ENCODE peak calls at places on chromosome X, in four cellular contexts. X is Calu3, W is right lobe of liver, Y is hepatic stellate cell. L is an unnamed sample.

GRCh38 chrX:19514791-19515614 is at the start of gene MAP3K15:
- DNase-seq in X (peak), W (peak), Y (peak), L (peak)

GRCh38 chrX:69365755-69366154 is 138.4 kb upstream of the NALF2 start:
- DNase-seq in X (no peak), W (no peak), Y (no peak), L (no peak)

GRCh38 chrX:24231169-24231568 is 81.6 kb downstream of the ZFX start:
- DNase-seq in X (no peak), W (no peak), Y (peak), L (no peak)

GRCh38 chrX:18434896-18435295 is 9.5 kb downstream of the CDKL5 start:
- DNase-seq in X (no peak), W (no peak), Y (no peak), L (no peak)

GRCh38 chrX:77275392-77275791 is 171.8 kb upstream of the FGF16 start:
- DNase-seq in X (no peak), W (no peak), Y (no peak), L (no peak)

GRCh38 chrX:107716816-107717700 is 58.5 kb downstream of the TSC22D3 start:
- DNase-seq in X (peak), W (peak), Y (peak), L (peak)

GRCh38 chrX:40102393-40103381 is 4.9 kb upstream of the BCOR start:
- DNase-seq in X (no peak), W (no peak), Y (no peak), L (no peak)

GRCh38 chrX:19174401-19175025 is 52.2 kb upstream of the ADGRG2 start:
- DNase-seq in X (peak), W (no peak), Y (peak), L (no peak)

GRCh38 chrX:132718411-132718810 is 229.6 kb upstream of the MBNL3 start:
- DNase-seq in X (no peak), W (no peak), Y (no peak), L (no peak)

GRCh38 chrX:150163181-150163930 is 199.8 kb upstream of the MAMLD1 start:
- DNase-seq in X (no peak), W (no peak), Y (no peak), L (no peak)

GRCh38 chrX:115949900-115950822 is 220.4 kb upstream of the AGTR2 start:
- DNase-seq in X (no peak), W (no peak), Y (no peak), L (no peak)

GRCh38 chrX:119503484-119503861 is 35.2 kb downstream of the SLC25A5 start:
- DNase-seq in X (peak), W (peak), Y (peak), L (peak)

GRCh38 chrX:3136161-3136961 is 95.1 kb downstream of the ARSF start:
- DNase-seq in X (peak), W (no peak), Y (no peak), L (no peak)

L was measured in left lobe of liver.